ENCODE peak calls at places on chromosomes 16 and 17, in four cellular contexts. A, E, B and P are unnamed samples.

GRCh38 chr16:57736419-57737281 is 1.1 kb downstream of the KATNB1 start:
- DNase-seq in A (peak; percentile 87), E (no peak), B (peak; percentile 79), P (peak; percentile 54)

GRCh38 chr17:42180922-42181850 is at the start of gene KCNH4:
- DNase-seq in B (peak; percentile 61), E (peak; percentile 58), A (peak; percentile 70), P (peak; percentile 98)

GRCh38 chr16:15988268-15989013 is 39.0 kb downstream of the ABCC1 start:
- DNase-seq in B (peak; percentile 85), E (no peak), A (peak; percentile 64), P (peak; percentile 66)

GRCh38 chr16:79601092-79601977 is 798 bp upstream of the MAF start:
- DNase-seq in B (peak; percentile 6), A (no peak), E (no peak), P (no peak)

GRCh38 chr17:32813021-32813420 is 63.9 kb downstream of the MYO1D start:
- DNase-seq in E (no peak), B (no peak), A (no peak), P (no peak)

GRCh38 chr17:60167095-60167741 is 17.4 kb downstream of the CA4 start:
- DNase-seq in B (no peak), A (no peak), E (no peak), P (no peak)

GRCh38 chr16:55138298-55138697 is 185.7 kb upstream of the IRX6 start:
- DNase-seq in B (no peak), E (no peak), A (no peak), P (no peak)

GRCh38 chr17:82297280-82297803 is 20.1 kb downstream of the CD7 start:
- DNase-seq in E (peak; percentile 50), A (no peak), B (peak; percentile 84), P (peak; percentile 65)

GRCh38 chr16:81885976-81886586 is 107.0 kb downstream of the PLCG2 start:
- DNase-seq in A (peak; percentile 16), E (no peak), B (peak; percentile 40), P (peak; percentile 85)

GRCh38 chr17:45019177-45019711 is 32.2 kb downstream of the DCAKD start:
- DNase-seq in A (peak; percentile 34), E (no peak), B (peak; percentile 26), P (peak; percentile 86)

GRCh38 chr16:77793417-77793816 is 5.1 kb downstream of the VAT1L start:
- DNase-seq in A (no peak), B (no peak), E (no peak), P (no peak)

GRCh38 chr16:28000314-28000713 is 63.2 kb downstream of the GSG1L start:
- DNase-seq in A (no peak), B (no peak), E (no peak), P (no peak)

GRCh38 chr16:26988186-26988585 is 78.5 kb upstream of the C16orf82 start:
- DNase-seq in B (no peak), E (no peak), A (no peak), P (no peak)

GRCh38 chr16:19583665-19584300 is 28.3 kb downstream of the VPS35L start:
- DNase-seq in E (no peak), B (peak; percentile 60), A (peak; percentile 55), P (peak; percentile 63)

GRCh38 chr16:27220991-27221390 is 17.7 kb downstream of the KDM8 start:
- DNase-seq in B (no peak), E (no peak), A (no peak), P (no peak)

GRCh38 chr17:81832608-81833159 is 407 bp downstream of the MCRIP1 start:
- DNase-seq in E (no peak), B (peak; percentile 25), A (no peak), P (peak; percentile 47)

GRCh38 chr17:45923511-45924268 is 29.3 kb downstream of the MAPT start:
- DNase-seq in E (no peak), B (no peak), A (peak; percentile 12), P (no peak)

GRCh38 chr17:78993241-78993956 is 13.7 kb upstream of the LGALS3BP start:
- DNase-seq in E (no peak), A (peak; percentile 41), B (peak; percentile 72), P (peak; percentile 62)

GRCh38 chr16:75379911-75380847 is 53.1 kb downstream of the CFDP1 start:
- DNase-seq in A (no peak), B (peak; percentile 17), E (peak; percentile 60), P (no peak)

GRCh38 chr16:88705746-88706287 is 391 bp downstream of the RNF166 start:
- DNase-seq in A (no peak), B (peak; percentile 26), E (no peak), P (no peak)

GRCh38 chr16:88701541-88702363 is 4.5 kb downstream of the RNF166 start:
- DNase-seq in A (no peak), B (no peak), E (no peak), P (no peak)

GRCh38 chr16:88702364-88703210 is 3.6 kb downstream of the RNF166 start:
- DNase-seq in A (no peak), B (no peak), E (no peak), P (no peak)

GRCh38 chr16:88705076-88705684 is 1.0 kb downstream of the RNF166 start:
- DNase-seq in B (peak; percentile 22), E (no peak), A (peak; percentile 34), P (peak; percentile 52)

GRCh38 chr16:88703486-88704309 is 2.5 kb downstream of the RNF166 start:
- DNase-seq in E (no peak), A (no peak), B (peak; percentile 59), P (no peak)
- TF ChIP-seq FOS in E (no peak), A (no peak), B (no peak), P (no peak)

GRCh38 chr16:70736454-70737376 is 50.9 kb upstream of the MTSS2 start:
- DNase-seq in A (peak; percentile 34), E (no peak), B (no peak), P (no peak)
- TF ChIP-seq FOS in A (no peak), E (no peak), B (no peak), P (no peak)

DNA sequence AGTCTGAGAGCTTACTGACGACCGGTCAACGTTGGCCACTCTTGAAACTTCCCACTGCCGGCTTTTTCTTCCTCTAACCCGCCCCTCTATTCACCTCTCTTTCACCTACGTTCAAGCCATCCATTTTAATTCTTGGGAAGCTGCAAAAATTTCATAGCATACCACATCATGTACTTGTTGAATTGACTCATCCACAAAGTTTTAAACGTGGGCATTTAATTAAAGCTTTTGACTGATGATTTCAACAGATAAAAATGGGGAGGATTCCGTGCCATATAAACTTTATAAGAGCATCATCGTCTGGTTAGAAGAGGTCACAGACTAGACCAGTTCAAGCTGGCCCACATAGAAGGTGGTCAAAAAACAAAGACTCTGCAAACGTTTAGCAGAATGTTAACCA is 22.5 kb downstream of the VPS53 start:
- DNase-seq in A (peak; percentile 89), B (no peak), E (no peak), P (no peak)
- TF ChIP-seq FOS in A (peak; percentile 45), B (no peak), E (no peak), P (no peak)

DNA sequence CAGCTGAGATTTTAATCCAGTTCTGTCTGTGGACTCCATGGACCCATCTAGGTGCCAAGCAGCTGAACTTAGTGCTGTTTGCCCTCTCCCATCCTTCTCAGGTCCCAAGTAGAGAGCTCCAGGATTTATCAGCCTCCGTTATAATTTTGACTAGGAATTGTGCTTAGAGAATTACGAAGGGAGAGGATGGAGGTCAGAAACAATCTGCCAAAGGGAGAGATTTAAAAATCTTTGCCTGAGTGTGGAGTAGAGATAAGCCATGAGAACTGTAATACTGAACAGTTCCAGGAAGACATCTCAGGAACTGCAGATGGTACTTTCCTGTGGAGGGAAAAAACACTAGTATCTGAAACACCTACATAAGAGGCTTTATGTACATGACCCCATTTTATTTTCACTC is 27.0 kb downstream of the CEP95 start:
- DNase-seq in E (no peak), A (no peak), B (peak; percentile 36), P (peak; percentile 24)
- TF ChIP-seq FOS in E (no peak), A (no peak), B (no peak), P (no peak)

DNA sequence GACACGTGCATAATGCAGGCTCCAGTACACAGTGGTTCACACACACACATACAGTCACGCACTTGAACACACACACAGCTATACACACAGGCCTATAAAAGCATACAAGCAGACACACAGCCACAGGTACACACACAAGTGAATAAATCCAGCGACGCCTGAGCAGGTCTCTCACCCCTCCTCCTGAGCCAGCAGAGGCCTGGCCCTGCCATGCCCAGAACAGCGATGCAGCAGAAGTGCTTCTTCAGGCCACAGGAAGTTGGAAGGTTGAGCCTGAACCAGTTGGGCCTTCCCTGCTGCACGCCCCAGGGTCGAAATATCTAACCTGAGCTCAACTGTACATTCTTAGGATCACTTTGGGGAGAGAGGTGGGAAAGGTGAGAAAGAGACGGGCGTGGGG is 7.3 kb upstream of the CD79B start:
- DNase-seq in E (no peak), A (no peak), B (no peak), P (no peak)
- TF ChIP-seq FOS in E (no peak), A (no peak), B (no peak), P (no peak)